ENCODE peak calls at places on chromosomes 11 and 22, in six cellular contexts. F is HCT116, H is GM12878, S is HepG2, Z is H1, I is K562. P is an unnamed sample.

GRCh38 chr11:58039589-58039988 is 8.8 kb downstream of the OR6Q1 start:
- DNase-seq in F (no peak), H (no peak), S (no peak), Z (no peak), I (no peak), P (no peak)

GRCh38 chr11:235998-236773 is at the start of gene SIRT3:
- DNase-seq in F (peak; percentile 73), H (peak; percentile 42), S (peak; percentile 73), Z (peak; percentile 34), I (peak; percentile 97), P (peak; percentile 71)

GRCh38 chr11:74687237-74688005 is 43.8 kb downstream of the CHRDL2 start:
- DNase-seq in F (no peak), H (no peak), S (no peak), Z (no peak), I (no peak), P (no peak)

GRCh38 chr22:40310771-40311120 is 35.6 kb upstream of the ADSL start:
- DNase-seq in F (no peak), H (no peak), S (no peak), Z (no peak), I (no peak), P (no peak)

GRCh38 chr11:31464436-31464835 is 45.0 kb downstream of the IMMP1L start:
- DNase-seq in F (no peak), H (no peak), S (no peak), Z (no peak), I (no peak), P (no peak)

GRCh38 chr11:2311456-2312201 is 9.8 kb downstream of the TSPAN32 start:
- DNase-seq in F (no peak), H (no peak), S (no peak), Z (no peak), I (no peak), P (no peak)

GRCh38 chr11:9047986-9048522 is 43.3 kb downstream of the SCUBE2 start:
- DNase-seq in F (no peak), H (no peak), S (no peak), Z (no peak), I (no peak), P (no peak)

GRCh38 chr11:6799402-6799801 is at the start of gene OR6A2:
- DNase-seq in F (no peak), H (no peak), S (no peak), Z (no peak), I (no peak), P (no peak)

GRCh38 chr11:57476883-57477506 is 16.7 kb downstream of the RTN4RL2 start:
- DNase-seq in F (no peak), H (no peak), S (no peak), Z (no peak), I (no peak), P (no peak)

GRCh38 chr11:13091373-13091772 is 82.3 kb downstream of the RASSF10 start:
- DNase-seq in F (no peak), H (no peak), S (no peak), Z (no peak), I (peak; percentile 47), P (no peak)

GRCh38 chr11:75563501-75563977 is 1.5 kb downstream of the SERPINH1 start:
- DNase-seq in F (no peak), H (no peak), S (no peak), Z (no peak), I (no peak), P (no peak)

GRCh38 chr11:504053-504993 is 2.7 kb downstream of the RNH1 start:
- DNase-seq in F (no peak), H (no peak), S (no peak), Z (no peak), I (peak; percentile 72), P (no peak)

GRCh38 chr11:45651156-45651555 is 14.3 kb downstream of the CHST1 start:
- DNase-seq in F (no peak), H (no peak), S (no peak), Z (no peak), I (no peak), P (no peak)

GRCh38 chr11:1291295-1292017 is 18.0 kb downstream of the TOLLIP start:
- DNase-seq in F (no peak), H (no peak), S (no peak), Z (no peak), I (no peak), P (no peak)

GRCh38 chr11:74783241-74783871 is 34.7 kb downstream of the RNF169 start:
- DNase-seq in F (peak; percentile 8), H (peak; percentile 64), S (no peak), Z (no peak), I (no peak), P (no peak)

GRCh38 chr11:121341609-121342008 is 49.0 kb downstream of the SC5D start:
- DNase-seq in F (no peak), H (no peak), S (no peak), Z (no peak), I (no peak), P (no peak)

GRCh38 chr22:50192056-50192824 is 6.5 kb downstream of the TRABD start:
- DNase-seq in F (no peak), H (no peak), S (no peak), Z (no peak), I (no peak), P (no peak)

GRCh38 chr11:36469881-36470802 is 39.9 kb downstream of the TRAF6 start:
- DNase-seq in F (no peak), H (no peak), S (no peak), Z (no peak), I (no peak), P (no peak)

GRCh38 chr11:74702383-74703007 is 28.7 kb downstream of the CHRDL2 start:
- DNase-seq in F (peak; percentile 38), H (no peak), S (peak; percentile 63), Z (peak; percentile 49), I (peak; percentile 79), P (peak; percentile 58)

GRCh38 chr11:19597876-19598275 is 114.8 kb upstream of the NAV2 start:
- DNase-seq in F (no peak), H (no peak), S (no peak), Z (no peak), I (no peak), P (no peak)

GRCh38 chr11:126101241-126101929 is 38.7 kb upstream of the CDON start:
- DNase-seq in F (no peak), H (no peak), S (no peak), Z (no peak), I (no peak), P (no peak)

GRCh38 chr11:86811637-86812321 is 11.4 kb downstream of the PRSS23 start:
- DNase-seq in F (peak; percentile 76), H (no peak), S (no peak), Z (no peak), I (no peak), P (peak; percentile 35)

GRCh38 chr22:37273126-37273845 is 9.0 kb upstream of the CYTH4 start:
- DNase-seq in F (no peak), H (no peak), S (no peak), Z (no peak), I (peak; percentile 54), P (no peak)

GRCh38 chr22:20009582-20010306 is 6.9 kb downstream of the ARVCF start:
- DNase-seq in F (no peak), H (no peak), S (no peak), Z (no peak), I (peak; percentile 74), P (no peak)

GRCh38 chr11:83691387-83692088 is 405.4 kb upstream of the CCDC90B start:
- DNase-seq in F (no peak), H (no peak), S (no peak), Z (no peak), I (no peak), P (no peak)

GRCh38 chr22:46027219-46028068 is 50.5 kb upstream of the WNT7B start:
- DNase-seq in F (no peak), H (no peak), S (peak; percentile 46), Z (no peak), I (peak; percentile 48), P (no peak)

GRCh38 chr22:41826001-41826400 is 6.9 kb upstream of the SREBF2 start:
- DNase-seq in F (no peak), H (no peak), S (no peak), Z (no peak), I (no peak), P (no peak)

GRCh38 chr11:87020764-87021365 is 16.9 kb upstream of the TMEM135 start:
- DNase-seq in F (no peak), H (no peak), S (no peak), Z (no peak), I (no peak), P (no peak)

GRCh38 chr22:44625981-44626687 is 75.9 kb upstream of the PRR5 start:
- DNase-seq in F (peak; percentile 38), H (peak; percentile 15), S (peak; percentile 51), Z (peak; percentile 31), I (peak; percentile 70), P (no peak)

DNA sequence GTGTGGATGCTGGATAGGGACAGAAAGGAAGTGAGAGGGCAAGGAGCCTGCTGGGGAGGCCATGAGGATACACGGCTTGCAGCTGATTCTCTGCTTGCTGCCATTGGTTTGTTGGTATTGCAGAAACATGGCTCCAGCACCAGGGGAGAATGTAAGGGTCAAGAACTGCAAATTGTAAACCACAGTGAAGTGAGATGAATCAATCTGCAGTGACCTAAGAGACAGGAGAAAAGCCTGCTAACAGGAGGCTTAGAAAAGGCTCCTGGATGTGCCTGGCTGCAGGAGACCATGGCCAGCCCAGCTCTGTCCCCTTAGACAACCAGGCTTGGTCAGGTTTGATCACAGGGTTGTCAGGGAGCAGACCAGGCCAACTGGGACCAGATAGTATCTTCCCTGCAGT is 233.7 kb upstream of the CADM1 start:
- DNase-seq in F (no peak), H (no peak), S (no peak), Z (no peak), I (no peak), P (no peak)
- H3K4me3 ChIP-seq in F (no peak overlapping the region), H (no peak overlapping the region), S (no peak overlapping the region), Z (no peak overlapping the region), I (no peak overlapping the region), P (no peak overlapping the region)

DNA sequence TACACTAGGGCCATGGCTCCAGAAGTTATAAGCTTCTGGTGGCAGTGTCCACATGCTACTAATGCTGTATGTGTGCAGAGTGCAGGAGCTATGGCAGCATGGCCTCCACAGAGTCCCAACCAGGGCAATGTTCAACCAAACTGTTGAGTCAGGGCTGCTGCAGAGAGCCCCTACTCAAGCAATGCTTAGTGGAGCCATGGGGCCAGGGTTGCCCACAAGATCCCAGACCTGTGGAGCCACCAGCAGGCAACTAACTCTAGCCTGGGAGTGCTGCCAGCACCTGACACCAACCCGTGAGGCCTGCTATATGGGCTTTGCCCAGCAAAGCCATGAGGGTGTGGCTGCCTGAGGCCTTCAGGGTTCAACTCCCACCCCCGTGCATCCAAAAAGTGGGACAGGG is 655.2 kb downstream of the TBC1D22A start:
- DNase-seq in F (no peak), H (no peak), S (no peak), Z (no peak), I (no peak), P (no peak)
- H3K9me3 ChIP-seq in F (no peaks in the 10 kb centered on the region), H (no peaks in the 10 kb centered on the region), S (no peaks in the 10 kb centered on the region), Z (peaks cover 74% of the 10 kb centered on the region), I (no peaks in the 10 kb centered on the region), P (no peaks in the 10 kb centered on the region)

GRCh38 chr11:66766681-66767080 is 37.7 kb upstream of the SPTBN2 start:
- DNase-seq in F (no peak), H (no peak), S (no peak), Z (no peak), I (no peak), P (no peak)

GRCh38 chr11:66768818-66769217 is 39.8 kb upstream of the SPTBN2 start:
- DNase-seq in F (no peak), H (no peak), S (no peak), Z (no peak), I (no peak), P (no peak)

GRCh38 chr11:66768088-66768521 is 39.1 kb upstream of the SPTBN2 start:
- DNase-seq in F (no peak), H (no peak), S (peak; percentile 56), Z (no peak), I (no peak), P (no peak)
- TF ChIP-seq ZNF274 in F (no peak), H (no peak), S (no peak), Z (no peak), I (no peak), P (no peak)

GRCh38 chr11:68870470-68870869 is 28.8 kb upstream of the CPT1A start:
- DNase-seq in F (no peak), H (no peak), S (no peak), Z (no peak), I (no peak), P (no peak)
- H3K4me3 ChIP-seq in F (peak overlapping the region; percentile 47), H (no peak overlapping the region), S (no peak overlapping the region), Z (no peak overlapping the region), I (peak overlapping the region; percentile 31), P (no peak overlapping the region)